ENCODE peak calls at places on chromosomes 3 and 15, in nine cellular contexts. N is GM23248, C is GM23338, K is PC-3, G is HCT116, H is endothelial cell of umbilical vein, M is SK-N-SH, L is astrocyte, Z is neural progenitor cell. T is an unnamed sample. For H3K79me2, the result is how much of the 10 kb centered on the place peaks cover.

GRCh38 chr3:52056521-52056967 is at the start of gene DUSP7:
- DNase-seq in K (peak), C (peak), Z (peak), N (peak), M (peak), G (no peak), H (no peak), L (peak), T (peak)

GRCh38 chr3:181726351-181727121 is 14.8 kb downstream of the SOX2 start:
- DNase-seq in C (peak), Z (peak), M (no peak), L (peak), H (no peak), G (no peak), K (no peak), N (no peak), T (no peak)

GRCh38 chr3:55629432-55629831 is 142.3 kb upstream of the WNT5A start:
- DNase-seq in Z (no peak), C (no peak), L (peak), K (peak), M (no peak), N (no peak), G (no peak), H (no peak), T (no peak)

GRCh38 chr3:80232760-80233159 is 465.0 kb upstream of the ROBO1 start:
- DNase-seq in Z (no peak), K (peak), N (peak), C (peak), H (peak), M (no peak), L (peak), G (no peak), T (peak)

GRCh38 chr15:74906193-74906449 is 530 bp downstream of the FAM219B start:
- DNase-seq in H (peak), M (no peak), N (peak), K (no peak), Z (peak), C (peak), G (no peak), L (no peak), T (no peak)

GRCh38 chr3:43388909-43389308 is 102.6 kb downstream of the SNRK start:
- DNase-seq in H (no peak), N (no peak), G (no peak), M (no peak), C (no peak), Z (no peak), K (no peak), L (no peak), T (no peak)

GRCh38 chr3:184135149-184135910 is at the start of gene EIF2B5:
- DNase-seq in L (peak), M (peak), N (peak), H (peak), G (peak), K (peak), Z (peak), C (peak), T (peak)

GRCh38 chr3:70488816-70489215 is 176.4 kb upstream of the MDFIC2 start:
- DNase-seq in K (no peak), Z (no peak), L (no peak), M (no peak), C (peak), N (no peak), H (no peak), G (no peak), T (no peak)

GRCh38 chr15:53910236-53910849 is 67.9 kb upstream of the UNC13C start:
- DNase-seq in K (peak), M (no peak), C (no peak), H (no peak), Z (no peak), L (no peak), N (no peak), G (no peak), T (no peak)

DNA sequence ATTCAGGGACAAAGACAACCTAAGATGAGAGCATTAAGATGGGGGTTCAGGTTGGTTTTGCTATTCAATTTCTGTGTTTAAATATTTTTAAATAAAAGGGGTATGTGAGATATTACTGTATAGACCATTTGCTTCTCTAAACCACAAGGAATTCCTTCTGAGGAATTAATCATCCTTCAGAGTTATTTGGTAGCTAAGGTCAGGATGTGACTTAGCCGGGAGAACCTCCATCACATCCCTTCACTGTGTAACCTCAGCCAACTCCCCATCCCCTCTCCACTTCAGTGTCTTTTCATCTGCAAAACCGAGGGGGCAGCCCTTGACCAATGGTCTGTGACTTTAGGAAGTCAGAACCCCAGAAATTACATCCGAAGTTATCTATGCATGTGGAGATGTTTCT is 48.7 kb upstream of the SKOR1 start:
- DNase-seq in L (peak), C (no peak), N (peak), G (no peak), H (no peak), K (peak), Z (no peak), M (no peak), T (peak)
- H3K27ac ChIP-seq in L (no peak), C (no peak), N (no peak), G (no peak), H (no peak), K (no peak), Z (no peak), M (no peak), T (no peak)

DNA sequence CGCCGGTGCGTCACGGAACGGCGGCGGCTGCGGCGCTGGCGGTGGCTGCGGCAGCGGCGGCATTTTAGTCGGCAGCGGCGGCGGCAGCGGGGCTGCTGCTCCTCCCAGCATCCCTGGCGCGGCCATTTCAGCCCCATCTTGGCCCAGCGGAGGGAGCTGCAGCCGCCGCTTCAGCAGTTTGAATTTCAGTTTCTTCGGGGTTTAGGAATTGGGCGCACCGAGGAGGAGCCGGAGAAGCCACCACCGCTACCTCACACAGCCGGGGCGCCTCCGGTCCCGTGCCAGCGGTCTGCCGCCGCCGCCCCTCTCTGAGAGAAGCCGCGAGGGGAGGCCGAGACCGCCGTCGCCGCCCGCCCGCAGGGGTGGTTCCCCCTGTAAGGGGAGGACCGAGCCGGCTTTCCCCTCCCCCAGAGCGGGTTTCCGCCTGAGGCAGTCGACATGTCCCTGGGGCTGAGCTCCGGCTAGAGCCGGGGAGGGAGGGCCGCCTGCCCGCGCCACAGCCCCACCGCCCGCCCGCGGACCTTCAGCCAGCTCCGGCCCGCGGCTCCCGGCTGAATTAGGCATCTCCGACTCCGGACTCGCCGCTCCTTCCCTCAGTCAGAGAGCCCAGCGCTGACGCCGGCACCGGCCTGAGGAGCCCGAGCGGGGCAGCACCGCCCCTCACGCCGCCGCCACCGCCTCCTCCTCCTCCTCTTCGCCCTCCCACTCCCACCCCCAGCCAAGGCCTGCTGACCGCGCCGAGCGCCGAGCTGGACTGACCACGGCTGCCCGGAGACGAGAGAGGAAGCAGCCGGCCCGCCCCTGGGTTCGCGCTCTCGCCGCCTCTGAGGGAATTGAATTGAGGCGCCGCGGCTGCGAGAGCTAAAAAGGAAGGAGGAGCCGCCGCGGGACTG is at the start of gene TSC22D2:
- DNase-seq in K (peak), H (peak), L (peak), N (peak), C (peak), M (peak), G (peak), Z (peak), T (peak)
- H3K79me2 ChIP-seq in K (half or more), H (under half), L (half or more), N (half or more), C (under half), M (half or more), G (under half), Z (under half), T (half or more)

GRCh38 chr15:68880382-68880781 is 49.9 kb upstream of the SPESP1 start:
- DNase-seq in N (no peak), C (no peak), Z (no peak), G (no peak), H (no peak), L (no peak), K (no peak), M (no peak), T (no peak)
- H3K27ac ChIP-seq in N (no peak), C (no peak), Z (no peak), G (no peak), H (no peak), L (no peak), K (no peak), M (no peak), T (no peak)

GRCh38 chr3:152443212-152444023 is 174.7 kb downstream of the MBNL1 start:
- DNase-seq in H (peak), Z (no peak), M (no peak), C (no peak), K (no peak), N (no peak), G (no peak), L (no peak), T (peak)
- H3K79me2 ChIP-seq in H (half or more), Z (under half), M (half or more), C (under half), K (half or more), N (half or more), G (half or more), L (half or more), T (half or more)

GRCh38 chr3:13556937-13557336 is 8.0 kb downstream of the FBLN2 start:
- DNase-seq in H (no peak), N (no peak), G (no peak), C (no peak), K (no peak), L (no peak), Z (peak), M (no peak), T (no peak)
- H3K27ac ChIP-seq in H (no peak), N (no peak), G (no peak), C (no peak), K (no peak), L (no peak), Z (no peak), M (no peak), T (no peak)